ENCODE peak calls at places on chromosomes 16 and 17, in nine cellular contexts. X, B, N, K, P, G, L, H and S are unnamed samples.

GRCh38 chr17:5583426-5584382 is 605 bp downstream of the NLRP1 start:
- DNase-seq in X (no peak), B (no peak), N (no peak), K (no peak), P (no peak), G (no peak), L (no peak), H (no peak), S (no peak)

GRCh38 chr16:56357765-56358322 is 67.5 kb downstream of the AMFR start:
- DNase-seq in X (no peak), B (no peak), N (no peak), K (peak), P (no peak), G (no peak), L (no peak), H (no peak), S (no peak)

GRCh38 chr17:74923538-74924249 is 379 bp upstream of the OTOP2 start:
- DNase-seq in X (no peak), B (peak), N (no peak), K (no peak), P (peak), G (peak), L (peak), H (no peak), S (no peak)

GRCh38 chr17:6523330-6523729 is 33.0 kb downstream of the PITPNM3 start:
- DNase-seq in X (no peak), B (no peak), N (peak), K (no peak), P (peak), G (no peak), L (no peak), H (no peak), S (no peak)

GRCh38 chr16:59605706-59606105 is 871.6 kb upstream of the GOT2 start:
- DNase-seq in X (no peak), B (no peak), N (no peak), K (no peak), P (no peak), G (no peak), L (no peak), H (no peak), S (no peak)

GRCh38 chr16:81313731-81314602 is 795 bp upstream of the GAN start:
- DNase-seq in X (no peak), B (peak), N (no peak), K (no peak), P (peak), G (no peak), L (no peak), H (no peak), S (no peak)

GRCh38 chr16:28010671-28011070 is 52.8 kb downstream of the GSG1L start:
- DNase-seq in X (no peak), B (no peak), N (no peak), K (no peak), P (no peak), G (peak), L (no peak), H (no peak), S (no peak)

GRCh38 chr17:34858941-34859562 is 102.2 kb downstream of the CCT6B start:
- DNase-seq in X (no peak), B (no peak), N (no peak), K (no peak), P (no peak), G (no peak), L (no peak), H (no peak), S (no peak)

GRCh38 chr17:48542114-48542955 is 2.6 kb downstream of the HOXB2 start:
- DNase-seq in X (no peak), B (no peak), N (no peak), K (no peak), P (no peak), G (no peak), L (no peak), H (no peak), S (no peak)

GRCh38 chr16:12758031-12758669 is 45.5 kb downstream of the CPPED1 start:
- DNase-seq in X (no peak), B (no peak), N (no peak), K (no peak), P (no peak), G (no peak), L (no peak), H (no peak), S (no peak)

GRCh38 chr17:82963104-82963950 is 116.1 kb upstream of the METRNL start:
- DNase-seq in X (no peak), B (peak), N (no peak), K (no peak), P (peak), G (peak), L (peak), H (peak), S (no peak)

GRCh38 chr16:75073551-75074414 is 42.8 kb downstream of the LDHD start:
- DNase-seq in X (no peak), B (no peak), N (no peak), K (no peak), P (no peak), G (no peak), L (no peak), H (no peak), S (no peak)

GRCh38 chr16:8675183-8676159 is 1.1 kb downstream of the ABAT start:
- DNase-seq in X (no peak), B (peak), N (no peak), K (no peak), P (no peak), G (peak), L (peak), H (no peak), S (no peak)

GRCh38 chr17:34443832-34444469 is 80.9 kb upstream of the CCL1 start:
- DNase-seq in X (no peak), B (peak), N (no peak), K (peak), P (peak), G (no peak), L (no peak), H (no peak), S (no peak)

GRCh38 chr17:50588391-50589111 is 28.0 kb downstream of the CACNA1G start:
- DNase-seq in X (no peak), B (no peak), N (no peak), K (no peak), P (no peak), G (no peak), L (no peak), H (no peak), S (no peak)

GRCh38 chr17:4735825-4736651 is 3.6 kb upstream of the ZMYND15 start:
- DNase-seq in X (no peak), B (no peak), N (no peak), K (no peak), P (no peak), G (no peak), L (no peak), H (no peak), S (no peak)

GRCh38 chr17:53527473-53527872 is 295.3 kb upstream of the KIF2B start:
- DNase-seq in X (no peak), B (no peak), N (no peak), K (no peak), P (no peak), G (no peak), L (no peak), H (no peak), S (no peak)

GRCh38 chr16:3158014-3158497 is 23.2 kb downstream of the ZNF213 start:
- DNase-seq in X (no peak), B (no peak), N (no peak), K (no peak), P (peak), G (no peak), L (no peak), H (no peak), S (no peak)

GRCh38 chr16:1723450-1724147 is 17.6 kb downstream of the MAPK8IP3 start:
- DNase-seq in X (peak), B (peak), N (no peak), K (no peak), P (peak), G (peak), L (no peak), H (no peak), S (no peak)

GRCh38 chr17:62824290-62825135 is 16.4 kb upstream of the MARCHF10 start:
- DNase-seq in X (no peak), B (no peak), N (peak), K (no peak), P (no peak), G (no peak), L (no peak), H (peak), S (no peak)

GRCh38 chr16:85936761-85937343 is 37.9 kb downstream of the IRF8 start:
- DNase-seq in X (no peak), B (no peak), N (no peak), K (no peak), P (no peak), G (no peak), L (no peak), H (peak), S (no peak)

GRCh38 chr17:46730026-46730425 is 88.5 kb downstream of the WNT3 start:
- DNase-seq in X (no peak), B (no peak), N (no peak), K (no peak), P (no peak), G (no peak), L (no peak), H (no peak), S (no peak)

GRCh38 chr17:75856062-75856681 is 1.0 kb upstream of the WBP2 start:
- DNase-seq in X (no peak), B (no peak), N (no peak), K (no peak), P (peak), G (no peak), L (no peak), H (no peak), S (no peak)

GRCh38 chr17:31684901-31685300 is 174.1 kb downstream of the COPRS start:
- DNase-seq in X (no peak), B (no peak), N (no peak), K (no peak), P (no peak), G (no peak), L (no peak), H (no peak), S (no peak)

GRCh38 chr17:13113821-13114525 is 96.1 kb upstream of the ELAC2 start:
- DNase-seq in X (no peak), B (no peak), N (no peak), K (no peak), P (no peak), G (no peak), L (no peak), H (no peak), S (no peak)

GRCh38 chr17:859461-860195 is 77.5 kb downstream of the MRM3 start:
- DNase-seq in X (no peak), B (no peak), N (no peak), K (no peak), P (no peak), G (no peak), L (no peak), H (no peak), S (no peak)

GRCh38 chr16:66344533-66345145 is 21.9 kb upstream of the CDH5 start:
- DNase-seq in X (no peak), B (peak), N (no peak), K (no peak), P (peak), G (peak), L (no peak), H (no peak), S (no peak)

GRCh38 chr17:43723697-43724359 is 34.8 kb downstream of the SOST start:
- DNase-seq in X (no peak), B (no peak), N (peak), K (no peak), P (peak), G (peak), L (no peak), H (no peak), S (no peak)

GRCh38 chr17:45248132-45248936 is 13.6 kb downstream of the SPATA32 start:
- DNase-seq in X (peak), B (peak), N (no peak), K (no peak), P (peak), G (no peak), L (peak), H (no peak), S (no peak)

GRCh38 chr16:73356401-73357079 is 308.6 kb upstream of the ZFHX3 start:
- DNase-seq in X (no peak), B (no peak), N (no peak), K (no peak), P (no peak), G (no peak), L (no peak), H (no peak), S (no peak)

GRCh38 chr17:74457146-74457819 is 9.2 kb upstream of the CD300A start:
- DNase-seq in X (peak), B (peak), N (peak), K (peak), P (peak), G (peak), L (peak), H (peak), S (no peak)

GRCh38 chr17:79622201-79622601 is 11.3 kb upstream of the RBFOX3 start:
- DNase-seq in X (no peak), B (no peak), N (no peak), K (no peak), P (no peak), G (no peak), L (no peak), H (no peak), S (no peak)

GRCh38 chr16:89312598-89313299 is 95.2 kb downstream of the ZNF778 start:
- DNase-seq in X (no peak), B (no peak), N (no peak), K (no peak), P (no peak), G (no peak), L (no peak), H (no peak), S (no peak)